ENCODE peak calls at places on chromosomes 13 and 19, in four cellular contexts. M is T-helper 2 cell, C is gastrocnemius medialis, D is hypothalamus. J is an unnamed sample.

GRCh38 chr19:2774083-2774679 is 8.9 kb downstream of the SGTA start:
- DNase-seq in D (no peak), C (peak), M (no peak), J (no peak)

GRCh38 chr13:27975579-27976361 is 6.7 kb upstream of the CDX2 start:
- DNase-seq in M (no peak), C (no peak), D (no peak), J (no peak)

GRCh38 chr19:15885167-15885566 is 12.7 kb downstream of the CYP4F2 start:
- DNase-seq in D (no peak), C (no peak), M (no peak), J (no peak)

GRCh38 chr13:113110048-113110851 is 4.7 kb downstream of the F7 start:
- DNase-seq in M (peak), C (no peak), D (no peak), J (peak)

GRCh38 chr13:31588923-31589322 is 150.4 kb upstream of the RXFP2 start:
- DNase-seq in M (no peak), D (no peak), C (no peak), J (no peak)

GRCh38 chr19:54875506-54875905 is 1.5 kb downstream of the FCAR start:
- DNase-seq in C (no peak), M (no peak), D (no peak), J (no peak)

GRCh38 chr13:58343081-58343480 is 711.5 kb downstream of the PCDH17 start:
- DNase-seq in D (no peak), C (no peak), M (no peak), J (no peak)

GRCh38 chr13:79786176-79786575 is 305.2 kb downstream of the NDFIP2 start:
- DNase-seq in C (no peak), M (no peak), D (no peak), J (no peak)

GRCh38 chr19:10915511-10916091 is 12.8 kb downstream of the YIPF2 start:
- DNase-seq in M (no peak), D (no peak), C (peak), J (peak)

GRCh38 chr13:38582133-38582532 is 104.7 kb upstream of the FREM2 start:
- DNase-seq in C (no peak), M (no peak), D (peak), J (no peak)

GRCh38 chr13:39684531-39685137 is 29.2 kb downstream of the COG6 start:
- DNase-seq in D (no peak), C (no peak), M (no peak), J (no peak)

GRCh38 chr13:95181586-95181985 is 119.7 kb downstream of the ABCC4 start:
- DNase-seq in M (no peak), D (no peak), C (no peak), J (no peak)

GRCh38 chr19:10927691-10928562 is 512 bp downstream of the YIPF2 start:
- DNase-seq in M (no peak), D (no peak), C (peak), J (no peak)

GRCh38 chr19:41225238-41226052 is 6.4 kb downstream of the AXL start:
- DNase-seq in D (peak), C (peak), M (no peak), J (peak)

GRCh38 chr13:83274679-83275078 is 607.6 kb downstream of the SLITRK1 start:
- DNase-seq in C (no peak), D (no peak), M (no peak), J (no peak)